ENCODE peak calls at places on chromosomes 3 and 15, in five cellular contexts. X, R, H, B and N are unnamed samples.

GRCh38 chr15:52144656-52145055 is 32.1 kb upstream of the BCL2L10 start:
- DNase-seq in X (no peak), R (no peak), H (peak), B (no peak), N (no peak)

GRCh38 chr3:142027295-142027694 is 122.0 kb downstream of the TFDP2 start:
- DNase-seq in X (no peak), R (no peak), H (no peak), B (no peak), N (no peak)

GRCh38 chr3:111862415-111862814 is 3.4 kb downstream of the PHLDB2 start:
- DNase-seq in X (no peak), R (no peak), H (no peak), B (no peak), N (no peak)

GRCh38 chr3:58356054-58356453 is 23.4 kb downstream of the PXK start:
- DNase-seq in X (no peak), R (no peak), H (no peak), B (no peak), N (no peak)

GRCh38 chr15:100766225-100767001 is 113.2 kb upstream of the ALDH1A3 start:
- DNase-seq in X (peak), R (no peak), H (no peak), B (peak), N (no peak)

GRCh38 chr3:70308760-70309159 is 3.7 kb downstream of the MDFIC2 start:
- DNase-seq in X (peak), R (no peak), H (peak), B (no peak), N (no peak)

GRCh38 chr3:134328147-134328591 is 46.1 kb downstream of the AMOTL2 start:
- DNase-seq in X (peak), R (no peak), H (peak), B (no peak), N (no peak)

GRCh38 chr3:40254491-40254890 is 55.0 kb upstream of the EIF1B start:
- DNase-seq in X (no peak), R (no peak), H (no peak), B (no peak), N (no peak)

GRCh38 chr3:125137432-125138033 is 75.0 kb downstream of the SLC12A8 start:
- DNase-seq in X (peak), R (no peak), H (no peak), B (no peak), N (no peak)

GRCh38 chr15:91152896-91153581 is 53.0 kb downstream of the SV2B start:
- DNase-seq in X (no peak), R (no peak), H (no peak), B (no peak), N (no peak)

GRCh38 chr3:150370129-150370602 is 37.9 kb upstream of the TSC22D2 start:
- DNase-seq in X (peak), R (peak), H (peak), B (peak), N (no peak)

GRCh38 chr3:176159796-176160195 is 1037.5 kb downstream of the TBL1XR1 start:
- DNase-seq in X (no peak), R (no peak), H (peak), B (no peak), N (no peak)

GRCh38 chr15:30670056-30670455 is 44.1 kb downstream of the ARHGAP11B start:
- DNase-seq in X (peak), R (no peak), H (peak), B (no peak), N (no peak)

GRCh38 chr3:121995190-121996137 is 26.6 kb downstream of the ILDR1 start:
- DNase-seq in X (peak), R (peak), H (peak), B (peak), N (no peak)

GRCh38 chr3:5071061-5071460 is 51.0 kb upstream of the ARL8B start:
- DNase-seq in X (no peak), R (no peak), H (peak), B (no peak), N (no peak)